ENCODE peak calls at places on chromosomes 5 and 9, in five cellular contexts. One of them, this sample, is unnamed.

GRCh38 chr5:148887123-148887881 is 60.9 kb downstream of the ADRB2 start:
- DNase-seq in GM06990: no peak
- DNase-seq in choroid plexus epithelial cell: no peak
- DNase-seq in C1 segment of cervical spinal cord: no peak
- DNase-seq in CD8-positive, alpha-beta memory T cell: no peak
- DNase-seq in this sample: no peak

GRCh38 chr5:111748304-111748763 is 8.7 kb downstream of the NREP start:
- DNase-seq in GM06990: no peak
- DNase-seq in choroid plexus epithelial cell: peak
- DNase-seq in C1 segment of cervical spinal cord: peak
- DNase-seq in CD8-positive, alpha-beta memory T cell: no peak
- DNase-seq in this sample: no peak

GRCh38 chr9:94927048-94927761 is 200.7 kb downstream of the AOPEP start:
- DNase-seq in GM06990: no peak
- DNase-seq in choroid plexus epithelial cell: no peak
- DNase-seq in C1 segment of cervical spinal cord: no peak
- DNase-seq in CD8-positive, alpha-beta memory T cell: no peak
- DNase-seq in this sample: peak

GRCh38 chr9:111158375-111158774 is 120.1 kb upstream of the LPAR1 start:
- DNase-seq in GM06990: no peak
- DNase-seq in choroid plexus epithelial cell: no peak
- DNase-seq in C1 segment of cervical spinal cord: no peak
- DNase-seq in CD8-positive, alpha-beta memory T cell: no peak
- DNase-seq in this sample: no peak

GRCh38 chr5:75214409-75214808 is 22.3 kb downstream of the ANKRD31 start:
- DNase-seq in GM06990: no peak
- DNase-seq in choroid plexus epithelial cell: no peak
- DNase-seq in C1 segment of cervical spinal cord: no peak
- DNase-seq in CD8-positive, alpha-beta memory T cell: no peak
- DNase-seq in this sample: no peak

GRCh38 chr5:137448868-137449267 is 50.3 kb downstream of the SPOCK1 start:
- DNase-seq in GM06990: no peak
- DNase-seq in choroid plexus epithelial cell: no peak
- DNase-seq in C1 segment of cervical spinal cord: no peak
- DNase-seq in CD8-positive, alpha-beta memory T cell: no peak
- DNase-seq in this sample: no peak

GRCh38 chr5:1474875-1475543 is 29.8 kb upstream of the SLC6A3 start:
- DNase-seq in GM06990: no peak
- DNase-seq in choroid plexus epithelial cell: no peak
- DNase-seq in C1 segment of cervical spinal cord: no peak
- DNase-seq in CD8-positive, alpha-beta memory T cell: no peak
- DNase-seq in this sample: no peak

GRCh38 chr5:79595086-79595485 is 17.2 kb upstream of the TENT2 start:
- DNase-seq in GM06990: no peak
- DNase-seq in choroid plexus epithelial cell: no peak
- DNase-seq in C1 segment of cervical spinal cord: no peak
- DNase-seq in CD8-positive, alpha-beta memory T cell: no peak
- DNase-seq in this sample: no peak

GRCh38 chr5:176413255-176413565 is 3.1 kb downstream of the CLTB start:
- DNase-seq in GM06990: no peak
- DNase-seq in choroid plexus epithelial cell: peak
- DNase-seq in C1 segment of cervical spinal cord: no peak
- DNase-seq in CD8-positive, alpha-beta memory T cell: no peak
- DNase-seq in this sample: no peak

GRCh38 chr9:2159521-2160417 is 144.6 kb downstream of the SMARCA2 start:
- DNase-seq in GM06990: no peak
- DNase-seq in choroid plexus epithelial cell: peak
- DNase-seq in C1 segment of cervical spinal cord: no peak
- DNase-seq in CD8-positive, alpha-beta memory T cell: no peak
- DNase-seq in this sample: no peak

GRCh38 chr5:174919351-174919750 is 195.0 kb downstream of the MSX2 start:
- DNase-seq in GM06990: no peak
- DNase-seq in choroid plexus epithelial cell: no peak
- DNase-seq in C1 segment of cervical spinal cord: no peak
- DNase-seq in CD8-positive, alpha-beta memory T cell: no peak
- DNase-seq in this sample: no peak

GRCh38 chr9:77764894-77765780 is 117.0 kb upstream of the GNA14 start:
- DNase-seq in GM06990: no peak
- DNase-seq in choroid plexus epithelial cell: peak
- DNase-seq in C1 segment of cervical spinal cord: no peak
- DNase-seq in CD8-positive, alpha-beta memory T cell: no peak
- DNase-seq in this sample: no peak

GRCh38 chr5:104297076-104297475 is 734.5 kb upstream of the NUDT12 start:
- DNase-seq in GM06990: no peak
- DNase-seq in choroid plexus epithelial cell: peak
- DNase-seq in C1 segment of cervical spinal cord: no peak
- DNase-seq in CD8-positive, alpha-beta memory T cell: no peak
- DNase-seq in this sample: no peak

GRCh38 chr5:146369691-146370090 is 31.1 kb downstream of the POU4F3 start:
- DNase-seq in GM06990: no peak
- DNase-seq in choroid plexus epithelial cell: peak
- DNase-seq in C1 segment of cervical spinal cord: no peak
- DNase-seq in CD8-positive, alpha-beta memory T cell: no peak
- DNase-seq in this sample: no peak

GRCh38 chr9:109101810-109102209 is 17.9 kb downstream of the TMEM245 start:
- DNase-seq in GM06990: peak
- DNase-seq in choroid plexus epithelial cell: peak
- DNase-seq in C1 segment of cervical spinal cord: no peak
- DNase-seq in CD8-positive, alpha-beta memory T cell: peak
- DNase-seq in this sample: no peak

GRCh38 chr9:114166103-114166470 is 10.8 kb downstream of the COL27A1 start:
- DNase-seq in GM06990: no peak
- DNase-seq in choroid plexus epithelial cell: no peak
- DNase-seq in C1 segment of cervical spinal cord: no peak
- DNase-seq in CD8-positive, alpha-beta memory T cell: no peak
- DNase-seq in this sample: no peak

GRCh38 chr9:10876333-10876732 is 263.5 kb upstream of the PTPRD start:
- DNase-seq in GM06990: no peak
- DNase-seq in choroid plexus epithelial cell: peak
- DNase-seq in C1 segment of cervical spinal cord: no peak
- DNase-seq in CD8-positive, alpha-beta memory T cell: no peak
- DNase-seq in this sample: no peak

GRCh38 chr9:22237497-22238363 is 208.9 kb upstream of the DMRTA1 start:
- DNase-seq in GM06990: no peak
- DNase-seq in choroid plexus epithelial cell: peak
- DNase-seq in C1 segment of cervical spinal cord: no peak
- DNase-seq in CD8-positive, alpha-beta memory T cell: no peak
- DNase-seq in this sample: no peak

GRCh38 chr5:144142030-144142825 is 28.2 kb downstream of the YIPF5 start:
- DNase-seq in GM06990: peak
- DNase-seq in choroid plexus epithelial cell: peak
- DNase-seq in C1 segment of cervical spinal cord: peak
- DNase-seq in CD8-positive, alpha-beta memory T cell: peak
- DNase-seq in this sample: no peak

GRCh38 chr5:131595088-131596033 is 39.7 kb downstream of the RAPGEF6 start:
- DNase-seq in GM06990: no peak
- DNase-seq in choroid plexus epithelial cell: no peak
- DNase-seq in C1 segment of cervical spinal cord: no peak
- DNase-seq in CD8-positive, alpha-beta memory T cell: peak
- DNase-seq in this sample: peak

GRCh38 chr9:131500377-131500776 is 2.3 kb upstream of the POMT1 start:
- DNase-seq in GM06990: no peak
- DNase-seq in choroid plexus epithelial cell: no peak
- DNase-seq in C1 segment of cervical spinal cord: no peak
- DNase-seq in CD8-positive, alpha-beta memory T cell: peak
- DNase-seq in this sample: no peak

GRCh38 chr9:14779566-14780022 is 57.1 kb upstream of the CER1 start:
- DNase-seq in GM06990: no peak
- DNase-seq in choroid plexus epithelial cell: peak
- DNase-seq in C1 segment of cervical spinal cord: no peak
- DNase-seq in CD8-positive, alpha-beta memory T cell: no peak
- DNase-seq in this sample: no peak

GRCh38 chr5:97918614-97919013 is 735.6 kb upstream of the RIOK2 start:
- DNase-seq in GM06990: no peak
- DNase-seq in choroid plexus epithelial cell: no peak
- DNase-seq in C1 segment of cervical spinal cord: no peak
- DNase-seq in CD8-positive, alpha-beta memory T cell: no peak
- DNase-seq in this sample: no peak

GRCh38 chr9:4865685-4866084 is 72.9 kb downstream of the RCL1 start:
- DNase-seq in GM06990: no peak
- DNase-seq in choroid plexus epithelial cell: no peak
- DNase-seq in C1 segment of cervical spinal cord: no peak
- DNase-seq in CD8-positive, alpha-beta memory T cell: no peak
- DNase-seq in this sample: no peak

GRCh38 chr9:82231411-82231810 is 242.8 kb downstream of the SPATA31D1 start:
- DNase-seq in GM06990: no peak
- DNase-seq in choroid plexus epithelial cell: no peak
- DNase-seq in C1 segment of cervical spinal cord: no peak
- DNase-seq in CD8-positive, alpha-beta memory T cell: no peak
- DNase-seq in this sample: no peak

GRCh38 chr5:160363122-160363521 is 7.3 kb downstream of the C1QTNF2 start:
- DNase-seq in GM06990: no peak
- DNase-seq in choroid plexus epithelial cell: no peak
- DNase-seq in C1 segment of cervical spinal cord: no peak
- DNase-seq in CD8-positive, alpha-beta memory T cell: no peak
- DNase-seq in this sample: no peak

GRCh38 chr5:162289489-162289888 is 221.9 kb downstream of the GABRG2 start:
- DNase-seq in GM06990: no peak
- DNase-seq in choroid plexus epithelial cell: no peak
- DNase-seq in C1 segment of cervical spinal cord: no peak
- DNase-seq in CD8-positive, alpha-beta memory T cell: no peak
- DNase-seq in this sample: no peak

GRCh38 chr9:88196456-88196855 is 58.2 kb upstream of the SPATA31C2 start:
- DNase-seq in GM06990: no peak
- DNase-seq in choroid plexus epithelial cell: no peak
- DNase-seq in C1 segment of cervical spinal cord: no peak
- DNase-seq in CD8-positive, alpha-beta memory T cell: no peak
- DNase-seq in this sample: no peak

This sample was measured in natural killer cell treated with Interleukin-12 subunit alpha and Interleukin-12 subunit beta and Interleukin-15 and Interleukin-18, amount 100 ng/mL, for 72 hours.